ENCODE peak calls at places on chromosome X, in seven cellular contexts. X is RPMI8226; Q is activated CD4-positive, alpha-beta T cell treated with anti-CD3 and anti-CD28 coated beads, Interleukin-2, amount 10 ng/mL, durations not matched to agents 7 days and 5 days; C is stimulated activated CD4-positive, alpha-beta T cell treated with anti-CD3 and anti-CD28 coated beads, Interleukin-15, amount 100 ng/mL, for 1 hour; O is nucleus accumbens; I is upper lobe of right lung; B is AG09319. Y is an unnamed sample.

GRCh38 chrX:139759637-139760036 is 51.7 kb upstream of the MCF2 start:
- DNase-seq in X (peak), Q (no peak), C (no peak), O (no peak), I (no peak), B (no peak), Y (peak)

GRCh38 chrX:29662759-29663503 is 552.4 kb upstream of the MAGEB2 start:
- DNase-seq in X (no peak), Q (no peak), C (no peak), O (no peak), I (no peak), B (peak), Y (no peak)

GRCh38 chrX:42714981-42715688 is 62.8 kb downstream of the PPP1R2C start:
- DNase-seq in X (peak), Q (peak), C (peak), O (peak), I (peak), B (no peak), Y (no peak)

GRCh38 chrX:397575-397974 is 10.9 kb upstream of the PPP2R3B start:
- DNase-seq in X (peak), Q (no peak), C (no peak), O (no peak), I (no peak), B (peak), Y (no peak)

GRCh38 chrX:66504481-66504880 is 134.4 kb downstream of the EDA2R start:
- DNase-seq in X (no peak), Q (no peak), C (no peak), O (no peak), I (no peak), B (no peak), Y (no peak)

GRCh38 chrX:57156397-57157049 is 19.3 kb upstream of the SPIN2A start:
- DNase-seq in X (no peak), Q (peak), C (no peak), O (no peak), I (no peak), B (no peak), Y (peak)

GRCh38 chrX:123087326-123087725 is 96.8 kb upstream of the GRIA3 start:
- DNase-seq in X (no peak), Q (no peak), C (no peak), O (no peak), I (no peak), B (no peak), Y (no peak)

GRCh38 chrX:26442340-26442739 is 226.4 kb downstream of the MAGEB5 start:
- DNase-seq in X (peak), Q (no peak), C (no peak), O (no peak), I (no peak), B (no peak), Y (peak)

GRCh38 chrX:9503261-9503660 is 38.4 kb downstream of the TBL1X start:
- DNase-seq in X (no peak), Q (no peak), C (no peak), O (no peak), I (no peak), B (no peak), Y (no peak)

GRCh38 chrX:135463937-135464336 is 42.2 kb downstream of the SMIM10L2A start:
- DNase-seq in X (peak), Q (peak), C (no peak), O (no peak), I (no peak), B (no peak), Y (peak)

GRCh38 chrX:38804481-38805293 is 3.4 kb downstream of the MID1IP1 start:
- DNase-seq in X (peak), Q (peak), C (no peak), O (no peak), I (peak), B (no peak), Y (peak)

GRCh38 chrX:2875798-2876399 is 47.2 kb downstream of the GYG2 start:
- DNase-seq in X (peak), Q (no peak), C (no peak), O (no peak), I (no peak), B (no peak), Y (peak)

GRCh38 chrX:40155617-40156471 is 58.1 kb upstream of the BCOR start:
- DNase-seq in X (no peak), Q (no peak), C (no peak), O (no peak), I (no peak), B (no peak), Y (no peak)

GRCh38 chrX:136143714-136144113 is 3.6 kb upstream of the FHL1 start:
- DNase-seq in X (no peak), Q (no peak), C (no peak), O (no peak), I (no peak), B (no peak), Y (peak)

GRCh38 chrX:15500497-15500966 is at the start of gene BMX:
- DNase-seq in X (no peak), Q (no peak), C (no peak), O (no peak), I (no peak), B (no peak), Y (no peak)

GRCh38 chrX:13147758-13148157 is 103.3 kb upstream of the FAM9C start:
- DNase-seq in X (no peak), Q (no peak), C (no peak), O (no peak), I (no peak), B (no peak), Y (no peak)

GRCh38 chrX:153791104-153791852 is 2.9 kb downstream of the IDH3G start:
- DNase-seq in X (no peak), Q (no peak), C (no peak), O (no peak), I (no peak), B (no peak), Y (no peak)

GRCh38 chrX:80578518-80579105 is 158.4 kb downstream of the TENT5D start:
- DNase-seq in X (peak), Q (no peak), C (no peak), O (no peak), I (no peak), B (no peak), Y (peak)

GRCh38 chrX:21740329-21741274 is 17.3 kb downstream of the SMPX start:
- DNase-seq in X (no peak), Q (no peak), C (no peak), O (no peak), I (no peak), B (no peak), Y (no peak)

GRCh38 chrX:20267924-20268701 is 1.4 kb upstream of the RPS6KA3 start:
- DNase-seq in X (peak), Q (no peak), C (no peak), O (peak), I (peak), B (no peak), Y (no peak)

GRCh38 chrX:18098704-18099103 is 122.0 kb downstream of the BEND2 start:
- DNase-seq in X (no peak), Q (no peak), C (no peak), O (no peak), I (no peak), B (no peak), Y (no peak)

GRCh38 chrX:109936114-109936513 is 66.8 kb upstream of the TMEM164 start:
- DNase-seq in X (no peak), Q (no peak), C (no peak), O (no peak), I (no peak), B (no peak), Y (no peak)

GRCh38 chrX:155747520-155747919 is 133.6 kb upstream of the VAMP7 start:
- DNase-seq in X (peak), Q (no peak), C (no peak), O (no peak), I (no peak), B (no peak), Y (no peak)

GRCh38 chrX:101383679-101384078 is 2.3 kb downstream of the BTK start:
- DNase-seq in X (peak), Q (no peak), C (no peak), O (no peak), I (no peak), B (no peak), Y (peak)

GRCh38 chrX:40012039-40012799 is 85.5 kb downstream of the BCOR start:
- DNase-seq in X (no peak), Q (no peak), C (no peak), O (no peak), I (peak), B (no peak), Y (no peak)

GRCh38 chrX:70096052-70096451 is 33.8 kb downstream of the OTUD6A start:
- DNase-seq in X (no peak), Q (no peak), C (no peak), O (no peak), I (no peak), B (no peak), Y (no peak)

GRCh38 chrX:1401611-1402430 is 9.9 kb upstream of the SLC25A6 start:
- DNase-seq in X (no peak), Q (no peak), C (no peak), O (no peak), I (peak), B (no peak), Y (no peak)

GRCh38 chrX:57951666-57952319 is 41.5 kb upstream of the ZXDA start:
- DNase-seq in X (peak), Q (no peak), C (no peak), O (no peak), I (no peak), B (no peak), Y (peak)

Y was measured in MM.1S.